ENCODE peak calls at places on chromosomes 6 and 20, in four cellular contexts. One of them, this sample, is unnamed.

GRCh38 chr6:152458648-152459047 is 178.5 kb downstream of the SYNE1 start:
- DNase-seq in hepatocyte: no peak
- DNase-seq in H1: no peak
- DNase-seq in IMR-90: peak
- DNase-seq in this sample: no peak

GRCh38 chr6:26006086-26006939 is 43.7 kb downstream of the TRIM38 start:
- DNase-seq in H1: no peak
- DNase-seq in hepatocyte: no peak
- DNase-seq in IMR-90: no peak
- DNase-seq in this sample: no peak

GRCh38 chr6:29943053-29943966 is 978 bp downstream of the HLA-A start:
- DNase-seq in IMR-90: no peak
- DNase-seq in hepatocyte: no peak
- DNase-seq in H1: no peak
- DNase-seq in this sample: no peak

GRCh38 chr20:52062452-52063209 is 128.9 kb downstream of the ZFP64 start:
- DNase-seq in H1: no peak
- DNase-seq in hepatocyte: no peak
- DNase-seq in IMR-90: no peak
- DNase-seq in this sample: no peak

GRCh38 chr6:54801669-54802068 is 44.9 kb upstream of the FAM83B start:
- DNase-seq in hepatocyte: peak
- DNase-seq in H1: no peak
- DNase-seq in IMR-90: peak
- DNase-seq in this sample: peak

GRCh38 chr20:46799781-46800180 is 90.3 kb downstream of the SLC2A10 start:
- DNase-seq in hepatocyte: no peak
- DNase-seq in IMR-90: no peak
- DNase-seq in H1: no peak
- DNase-seq in this sample: no peak

GRCh38 chr6:135033238-135033637 is 21.4 kb downstream of the HBS1L start:
- DNase-seq in hepatocyte: no peak
- DNase-seq in H1: no peak
- DNase-seq in IMR-90: no peak
- DNase-seq in this sample: no peak

GRCh38 chr6:17505062-17505476 is 95.0 kb upstream of the FAM8A1 start:
- DNase-seq in hepatocyte: no peak
- DNase-seq in IMR-90: peak
- DNase-seq in H1: no peak
- DNase-seq in this sample: no peak

GRCh38 chr6:116413357-116413756 is 42.6 kb downstream of the DSE start:
- DNase-seq in H1: no peak
- DNase-seq in hepatocyte: no peak
- DNase-seq in IMR-90: no peak
- DNase-seq in this sample: no peak

GRCh38 chr6:143773503-143773902 is 69.6 kb upstream of the LTV1 start:
- DNase-seq in H1: no peak
- DNase-seq in IMR-90: no peak
- DNase-seq in hepatocyte: no peak
- DNase-seq in this sample: no peak

GRCh38 chr20:43237651-43238050 is 47.9 kb upstream of the PTPRT start:
- DNase-seq in hepatocyte: no peak
- DNase-seq in IMR-90: no peak
- DNase-seq in H1: no peak
- DNase-seq in this sample: no peak

GRCh38 chr6:122747573-122747972 is 31.9 kb upstream of the FABP7 start:
- DNase-seq in hepatocyte: no peak
- DNase-seq in H1: no peak
- DNase-seq in IMR-90: no peak
- DNase-seq in this sample: no peak

GRCh38 chr6:135936606-135937005 is 85.1 kb downstream of the PDE7B start:
- DNase-seq in H1: no peak
- DNase-seq in hepatocyte: peak
- DNase-seq in IMR-90: peak
- DNase-seq in this sample: peak

GRCh38 chr20:2421247-2421646 is 40.5 kb downstream of the TGM6 start:
- DNase-seq in H1: no peak
- DNase-seq in IMR-90: no peak
- DNase-seq in hepatocyte: no peak
- DNase-seq in this sample: no peak

GRCh38 chr6:145018027-145018426 is 717.3 kb downstream of the EPM2A start:
- DNase-seq in H1: no peak
- DNase-seq in hepatocyte: no peak
- DNase-seq in IMR-90: no peak
- DNase-seq in this sample: no peak

GRCh38 chr6:22570185-22570551 is 802 bp downstream of the HDGFL1 start:
- DNase-seq in IMR-90: no peak
- DNase-seq in H1: no peak
- DNase-seq in hepatocyte: no peak
- DNase-seq in this sample: no peak

GRCh38 chr6:129490551-129491245 is 219.3 kb downstream of the ARHGAP18 start:
- DNase-seq in hepatocyte: peak
- DNase-seq in IMR-90: peak
- DNase-seq in H1: no peak
- DNase-seq in this sample: peak

GRCh38 chr20:39946053-39946810 is 742.8 kb downstream of the MAFB start:
- DNase-seq in H1: no peak
- DNase-seq in IMR-90: no peak
- DNase-seq in hepatocyte: no peak
- DNase-seq in this sample: no peak

GRCh38 chr6:143136647-143137046 is 76.0 kb downstream of the AIG1 start:
- DNase-seq in hepatocyte: no peak
- DNase-seq in IMR-90: no peak
- DNase-seq in H1: no peak
- DNase-seq in this sample: no peak

GRCh38 chr20:4434681-4435080 is 287.0 kb upstream of the PRND start:
- DNase-seq in H1: no peak
- DNase-seq in hepatocyte: no peak
- DNase-seq in IMR-90: peak
- DNase-seq in this sample: no peak

GRCh38 chr20:32858873-32859372 is at the start of gene EFCAB8:
- DNase-seq in hepatocyte: no peak
- DNase-seq in IMR-90: no peak
- DNase-seq in H1: no peak
- DNase-seq in this sample: no peak

GRCh38 chr20:41242807-41243206 is 74.7 kb downstream of the ZHX3 start:
- DNase-seq in hepatocyte: no peak
- DNase-seq in H1: no peak
- DNase-seq in IMR-90: no peak
- DNase-seq in this sample: no peak

GRCh38 chr20:8036771-8037170 is 17.2 kb upstream of the TMX4 start:
- DNase-seq in IMR-90: no peak
- DNase-seq in H1: no peak
- DNase-seq in hepatocyte: no peak
- DNase-seq in this sample: no peak

GRCh38 chr20:8033447-8033846 is 13.9 kb upstream of the TMX4 start:
- DNase-seq in H1: no peak
- DNase-seq in IMR-90: no peak
- DNase-seq in hepatocyte: no peak
- DNase-seq in this sample: no peak

GRCh38 chr20:8032499-8032898 is 12.9 kb upstream of the TMX4 start:
- DNase-seq in IMR-90: no peak
- DNase-seq in H1: no peak
- DNase-seq in hepatocyte: no peak
- DNase-seq in this sample: no peak
- H3K27ac ChIP-seq in IMR-90: no peak
- H3K27ac ChIP-seq in H1: no peak
- H3K27ac ChIP-seq in hepatocyte: no peak
- H3K27ac ChIP-seq in this sample: no peak

GRCh38 chr6:139364302-139364981 is 10.0 kb downstream of the CITED2 start:
- DNase-seq in H1: no peak
- DNase-seq in hepatocyte: peak
- DNase-seq in IMR-90: peak
- DNase-seq in this sample: peak
- H2AFZ ChIP-seq in H1: no peak
- H2AFZ ChIP-seq in hepatocyte: no peak
- H2AFZ ChIP-seq in IMR-90: no peak
- H2AFZ ChIP-seq in this sample: no peak

DNA sequence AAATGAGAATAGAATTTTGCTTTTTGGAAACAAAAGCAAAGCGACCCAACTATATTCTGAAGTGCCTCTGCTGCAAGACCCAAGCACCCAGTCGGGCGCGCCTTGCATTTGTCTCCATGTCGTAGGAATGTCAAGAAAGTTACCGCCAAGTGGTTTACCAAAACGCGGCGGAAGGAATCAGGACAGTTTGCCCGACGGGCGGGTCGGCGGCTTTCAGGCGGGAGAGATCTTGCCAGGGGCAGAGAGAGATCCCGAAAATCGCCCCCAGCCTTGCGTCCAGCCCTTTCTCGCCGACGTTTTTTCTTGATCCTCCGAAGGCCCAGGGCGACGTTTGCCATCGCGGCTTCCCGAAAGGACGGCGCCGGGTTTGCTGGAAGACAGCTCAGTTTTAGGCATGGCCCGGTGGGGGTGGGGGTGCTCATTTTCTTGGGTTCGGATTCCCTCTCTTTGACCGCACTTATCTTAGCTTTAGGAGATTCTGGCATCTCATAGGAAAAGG is 3.9 kb upstream of the LIN28B start:
- DNase-seq in hepatocyte: peak
- DNase-seq in H1: no peak
- DNase-seq in IMR-90: no peak
- DNase-seq in this sample: no peak
- H3K27ac ChIP-seq in hepatocyte: no peak
- H3K27ac ChIP-seq in H1: peak
- H3K27ac ChIP-seq in IMR-90: no peak
- H3K27ac ChIP-seq in this sample: no peak

GRCh38 chr6:15774011-15774410 is 111.2 kb upstream of the DTNBP1 start:
- DNase-seq in hepatocyte: no peak
- DNase-seq in H1: no peak
- DNase-seq in IMR-90: no peak
- DNase-seq in this sample: no peak

GRCh38 chr6:15769471-15770088 is 106.8 kb upstream of the DTNBP1 start:
- DNase-seq in hepatocyte: no peak
- DNase-seq in H1: no peak
- DNase-seq in IMR-90: no peak
- DNase-seq in this sample: no peak

GRCh38 chr6:15775076-15775634 is 112.3 kb upstream of the DTNBP1 start:
- DNase-seq in H1: no peak
- DNase-seq in hepatocyte: no peak
- DNase-seq in IMR-90: no peak
- DNase-seq in this sample: no peak

GRCh38 chr6:15775741-15776140 is 112.9 kb upstream of the DTNBP1 start:
- DNase-seq in H1: no peak
- DNase-seq in IMR-90: no peak
- DNase-seq in hepatocyte: no peak
- DNase-seq in this sample: no peak

GRCh38 chr6:15770347-15771143 is 107.7 kb upstream of the DTNBP1 start:
- DNase-seq in H1: no peak
- DNase-seq in hepatocyte: peak
- DNase-seq in IMR-90: peak
- DNase-seq in this sample: no peak
- H2AFZ ChIP-seq in H1: no peak
- H2AFZ ChIP-seq in hepatocyte: no peak
- H2AFZ ChIP-seq in IMR-90: no peak
- H2AFZ ChIP-seq in this sample: no peak

GRCh38 chr20:61253264-61253639 is 1.2 kb downstream of the CDH4 start:
- DNase-seq in hepatocyte: peak
- DNase-seq in IMR-90: peak
- DNase-seq in H1: no peak
- DNase-seq in this sample: no peak

GRCh38 chr20:61254881-61255589 is 3.0 kb downstream of the CDH4 start:
- DNase-seq in hepatocyte: no peak
- DNase-seq in IMR-90: peak
- DNase-seq in H1: no peak
- DNase-seq in this sample: no peak

GRCh38 chr20:61251529-61252393 is at the start of gene CDH4:
- DNase-seq in H1: no peak
- DNase-seq in IMR-90: no peak
- DNase-seq in hepatocyte: peak
- DNase-seq in this sample: no peak

GRCh38 chr20:61252601-61253263 is 671 bp downstream of the CDH4 start:
- DNase-seq in IMR-90: peak
- DNase-seq in hepatocyte: peak
- DNase-seq in H1: no peak
- DNase-seq in this sample: no peak

GRCh38 chr20:61253640-61254511 is 1.8 kb downstream of the CDH4 start:
- DNase-seq in hepatocyte: peak
- DNase-seq in IMR-90: peak
- DNase-seq in H1: no peak
- DNase-seq in this sample: no peak
- H3K27ac ChIP-seq in hepatocyte: no peak
- H3K27ac ChIP-seq in IMR-90: peak
- H3K27ac ChIP-seq in H1: no peak
- H3K27ac ChIP-seq in this sample: no peak

GRCh38 chr20:34334654-34335407 is 28.2 kb upstream of the ITCH start:
- DNase-seq in H1: no peak
- DNase-seq in hepatocyte: no peak
- DNase-seq in IMR-90: no peak
- DNase-seq in this sample: peak
- H2AFZ ChIP-seq in H1: no peak
- H2AFZ ChIP-seq in hepatocyte: no peak
- H2AFZ ChIP-seq in IMR-90: no peak
- H2AFZ ChIP-seq in this sample: peak

DNA sequence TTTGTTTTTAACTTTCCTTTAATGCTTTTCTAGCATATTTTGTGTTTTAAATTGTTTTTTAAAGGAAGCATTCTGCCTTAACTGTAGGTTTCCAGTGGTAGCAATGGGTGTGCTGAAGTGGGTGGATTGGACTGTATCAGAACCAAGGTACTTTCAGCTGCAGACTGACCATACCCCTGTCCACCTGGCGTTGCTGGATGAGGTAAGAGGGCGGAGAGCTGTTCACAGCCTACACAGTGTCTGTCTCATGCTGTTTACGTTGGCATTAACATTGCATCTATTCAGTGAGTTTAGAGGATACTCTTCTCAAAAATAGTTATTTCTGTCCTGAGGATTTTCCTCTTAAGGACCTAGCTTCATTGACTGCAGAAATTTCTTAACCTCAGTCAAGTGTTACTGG is 11.9 kb downstream of the NELFCD start:
- DNase-seq in hepatocyte: no peak
- DNase-seq in IMR-90: no peak
- DNase-seq in H1: no peak
- DNase-seq in this sample: no peak
- H3K27ac ChIP-seq in hepatocyte: peak
- H3K27ac ChIP-seq in IMR-90: no peak
- H3K27ac ChIP-seq in H1: no peak
- H3K27ac ChIP-seq in this sample: no peak